ENCODE peak calls at places on chromosomes 2 and 18, in four cellular contexts. C is foreskin keratinocyte, I is Panc1, G is neural crest cell. X is an unnamed sample.

GRCh38 chr2:239856620-239857285 is 168.4 kb downstream of the NDUFA10 start:
- DNase-seq in C (no peak), I (no peak), G (no peak), X (no peak)

GRCh38 chr2:181258761-181259160 is 198.4 kb upstream of the ITGA4 start:
- DNase-seq in C (peak), I (no peak), G (no peak), X (no peak)

GRCh38 chr2:239247401-239248245 is 153.2 kb downstream of the HDAC4 start:
- DNase-seq in C (no peak), I (no peak), G (no peak), X (no peak)

GRCh38 chr2:54015809-54016703 is 45.3 kb upstream of the PSME4 start:
- DNase-seq in C (peak), I (peak), G (no peak), X (no peak)

GRCh38 chr2:102070058-102070642 is 72.4 kb upstream of the IL1R1 start:
- DNase-seq in C (peak), I (no peak), G (no peak), X (no peak)

GRCh38 chr2:51263921-51264320 is 232.0 kb upstream of the NRXN1 start:
- DNase-seq in C (no peak), I (no peak), G (no peak), X (no peak)

GRCh38 chr2:134175834-134176233 is 78.0 kb upstream of the MGAT5 start:
- DNase-seq in C (no peak), I (no peak), G (no peak), X (no peak)

GRCh38 chr2:167398791-167399371 is 510.6 kb downstream of the XIRP2 start:
- DNase-seq in C (no peak), I (no peak), G (no peak), X (no peak)

GRCh38 chr2:54720563-54720962 is 2.9 kb upstream of the EML6 start:
- DNase-seq in C (no peak), I (no peak), G (no peak), X (no peak)

GRCh38 chr2:105597011-105597830 is 147.5 kb upstream of the NCK2 start:
- DNase-seq in C (no peak), I (no peak), G (no peak), X (no peak)

GRCh38 chr2:216632321-216632951 is 784 bp upstream of the IGFBP2 start:
- DNase-seq in C (no peak), I (no peak), G (peak), X (peak)

GRCh38 chr2:30444283-30444682 is 2.8 kb upstream of the LCLAT1 start:
- DNase-seq in C (no peak), I (no peak), G (no peak), X (no peak)

GRCh38 chr2:204452464-204453023 is 92.7 kb upstream of the PARD3B start:
- DNase-seq in C (peak), I (peak), G (peak), X (no peak)

GRCh38 chr2:61633250-61633649 is 95.1 kb upstream of the XPO1 start:
- DNase-seq in C (no peak), I (no peak), G (no peak), X (no peak)

GRCh38 chr18:61581578-61582204 is 248.5 kb downstream of the CDH20 start:
- DNase-seq in C (peak), I (peak), G (peak), X (peak)

GRCh38 chr2:237700583-237701032 is 73.2 kb downstream of the LRRFIP1 start:
- DNase-seq in C (no peak), I (no peak), G (no peak), X (no peak)

GRCh38 chr2:54599914-54600313 is 123.5 kb upstream of the EML6 start:
- DNase-seq in C (peak), I (no peak), G (no peak), X (no peak)

GRCh38 chr18:70397259-70397925 is 108.5 kb downstream of the SOCS6 start:
- DNase-seq in C (peak), I (no peak), G (no peak), X (no peak)

GRCh38 chr2:110796724-110797301 is 64.4 kb downstream of the ACOXL start:
- DNase-seq in C (no peak), I (no peak), G (no peak), X (no peak)

GRCh38 chr2:229927817-229928321 is 5.6 kb downstream of the FBXO36 start:
- DNase-seq in C (no peak), I (peak), G (no peak), X (no peak)

GRCh38 chr2:61318553-61318952 is 152.3 kb downstream of the USP34 start:
- DNase-seq in C (no peak), I (no peak), G (no peak), X (no peak)

GRCh38 chr2:70144443-70145167 is 46.2 kb downstream of the C2orf42 start:
- DNase-seq in C (no peak), I (no peak), G (no peak), X (no peak)

GRCh38 chr2:164896634-164897033 is 55.0 kb upstream of the COBLL1 start:
- DNase-seq in C (peak), I (no peak), G (no peak), X (no peak)

GRCh38 chr18:51082571-51083264 is 52.7 kb downstream of the SMAD4 start:
- DNase-seq in C (peak), I (no peak), G (no peak), X (no peak)

GRCh38 chr18:30925795-30926194 is 116.7 kb downstream of the DSC3 start:
- DNase-seq in C (no peak), I (no peak), G (no peak), X (no peak)